ENCODE peak calls at places on chromosomes 7 and 10, in six cellular contexts. K is COR-L47, T is NCI-H510A treated with DMSO at 0.1 percent for 48 hours, N is spleen, F is heart right ventricle, D is iris pigment epithelial cell. J is an unnamed sample.
A peak's percentile ranks its signal among the peaks of the same experiment; 100 is the strongest.

GRCh38 chr10:79061441-79062315 is 7.1 kb upstream of the ZMIZ1 start:
- DNase-seq in T (no peak), K (no peak), F (no peak), N (peak; percentile 69), D (no peak), J (no peak)

GRCh38 chr7:49783446-49783845 is 10.0 kb downstream of the VWC2 start:
- DNase-seq in F (peak; percentile 53), T (no peak), K (no peak), D (no peak), N (no peak), J (no peak)

GRCh38 chr7:110595694-110596093 is 495.2 kb upstream of the LRRN3 start:
- DNase-seq in T (no peak), K (no peak), F (no peak), N (no peak), D (no peak), J (no peak)

GRCh38 chr10:23035569-23035968 is 59.8 kb upstream of the MSRB2 start:
- DNase-seq in N (no peak), T (peak; percentile 3), K (no peak), D (peak; percentile 10), F (no peak), J (no peak)

GRCh38 chr10:47330804-47331203 is 8.6 kb downstream of the GDF2 start:
- DNase-seq in N (no peak), K (no peak), F (no peak), T (no peak), D (no peak), J (no peak)

GRCh38 chr10:72875250-72876055 is 18.1 kb upstream of the OIT3 start:
- DNase-seq in K (peak; percentile 3), F (no peak), N (no peak), T (peak; percentile 16), D (peak; percentile 40), J (peak; percentile 14)

GRCh38 chr10:58645762-58646161 is 133.1 kb downstream of the BICC1 start:
- DNase-seq in T (no peak), K (no peak), F (no peak), N (no peak), D (no peak), J (no peak)

GRCh38 chr10:107213861-107214260 is 49.4 kb upstream of the SORCS1 start:
- DNase-seq in D (no peak), N (no peak), F (no peak), T (no peak), K (no peak), J (no peak)

GRCh38 chr7:155198901-155199845 is 98.5 kb upstream of the INSIG1 start:
- DNase-seq in K (no peak), F (no peak), T (no peak), D (peak; percentile 72), N (no peak), J (peak; percentile 63)

GRCh38 chr7:69245646-69246045 is 352.6 kb upstream of the AUTS2 start:
- DNase-seq in K (no peak), F (no peak), T (no peak), D (peak; percentile 8), N (no peak), J (peak; percentile 41)

GRCh38 chr10:105347487-105347886 is 706.4 kb downstream of the SORCS3 start:
- DNase-seq in T (no peak), K (no peak), N (no peak), D (no peak), F (no peak), J (no peak)

GRCh38 chr7:132430863-132431822 is 145.1 kb downstream of the PLXNA4 start:
- DNase-seq in D (peak; percentile 60), N (peak; percentile 74), K (no peak), F (no peak), T (no peak), J (peak; percentile 24)